ENCODE peak calls at places on chromosomes 5 and 9, in four cellular contexts. One of them, this sample, is unnamed.

GRCh38 chr5:12242960-12243888 is 339.0 kb upstream of the CTNND2 start:
- DNase-seq in spleen: no peak
- DNase-seq in body of pancreas: no peak
- DNase-seq in prostate gland: no peak
- DNase-seq in this sample: no peak

GRCh38 chr5:133285583-133286021 is 233.8 kb downstream of the HSPA4 start:
- DNase-seq in body of pancreas: peak; percentile 65
- DNase-seq in prostate gland: no peak
- DNase-seq in spleen: no peak
- DNase-seq in this sample: peak; percentile 15

GRCh38 chr5:13566903-13567339 is 377.6 kb downstream of the DNAH5 start:
- DNase-seq in spleen: no peak
- DNase-seq in prostate gland: no peak
- DNase-seq in body of pancreas: no peak
- DNase-seq in this sample: no peak

GRCh38 chr9:130196643-130197042 is 24.4 kb downstream of the NCS1 start:
- DNase-seq in spleen: no peak
- DNase-seq in body of pancreas: peak; percentile 68
- DNase-seq in prostate gland: no peak
- DNase-seq in this sample: no peak

GRCh38 chr5:126363658-126364057 is 59.6 kb upstream of the GRAMD2B start:
- DNase-seq in body of pancreas: no peak
- DNase-seq in prostate gland: no peak
- DNase-seq in spleen: no peak
- DNase-seq in this sample: no peak

GRCh38 chr5:42250-42649 is 49.7 kb upstream of the PLEKHG4B start:
- DNase-seq in prostate gland: no peak
- DNase-seq in spleen: no peak
- DNase-seq in body of pancreas: peak; percentile 48
- DNase-seq in this sample: no peak

GRCh38 chr5:124230456-124230855 is 516.0 kb downstream of the ZNF608 start:
- DNase-seq in spleen: no peak
- DNase-seq in prostate gland: no peak
- DNase-seq in body of pancreas: no peak
- DNase-seq in this sample: no peak

GRCh38 chr5:131987251-131987650 is 24.2 kb downstream of the ACSL6 start:
- DNase-seq in spleen: no peak
- DNase-seq in prostate gland: no peak
- DNase-seq in body of pancreas: no peak
- DNase-seq in this sample: no peak

GRCh38 chr5:172891716-172892421 is 57.8 kb downstream of the ERGIC1 start:
- DNase-seq in prostate gland: no peak
- DNase-seq in body of pancreas: peak; percentile 88
- DNase-seq in spleen: peak; percentile 86
- DNase-seq in this sample: peak; percentile 87

GRCh38 chr5:128927644-128928043 is 37.6 kb upstream of the SLC27A6 start:
- DNase-seq in spleen: no peak
- DNase-seq in body of pancreas: no peak
- DNase-seq in prostate gland: no peak
- DNase-seq in this sample: no peak

GRCh38 chr5:132138260-132138659 is 64.7 kb downstream of the CSF2 start:
- DNase-seq in body of pancreas: no peak
- DNase-seq in spleen: no peak
- DNase-seq in prostate gland: no peak
- DNase-seq in this sample: no peak

GRCh38 chr9:87701931-87702421 is 23.9 kb upstream of the CTSL start:
- DNase-seq in body of pancreas: no peak
- DNase-seq in spleen: no peak
- DNase-seq in prostate gland: no peak
- DNase-seq in this sample: no peak

GRCh38 chr5:133412661-133413060 is 199.7 kb downstream of the FSTL4 start:
- DNase-seq in body of pancreas: no peak
- DNase-seq in prostate gland: no peak
- DNase-seq in spleen: no peak
- DNase-seq in this sample: no peak

GRCh38 chr5:81142108-81142507 is 91.0 kb upstream of the CKMT2 start:
- DNase-seq in spleen: no peak
- DNase-seq in prostate gland: no peak
- DNase-seq in body of pancreas: no peak
- DNase-seq in this sample: no peak

GRCh38 chr5:3339798-3340115 is 255.9 kb upstream of the IRX1 start:
- DNase-seq in prostate gland: no peak
- DNase-seq in body of pancreas: no peak
- DNase-seq in spleen: peak; percentile 70
- DNase-seq in this sample: no peak

GRCh38 chr5:57128325-57128724 is 45.5 kb upstream of the GPBP1 start:
- DNase-seq in spleen: no peak
- DNase-seq in body of pancreas: peak; percentile 8
- DNase-seq in prostate gland: no peak
- DNase-seq in this sample: no peak

GRCh38 chr5:67182406-67182805 is 14.2 kb downstream of the CD180 start:
- DNase-seq in body of pancreas: peak; percentile 27
- DNase-seq in prostate gland: no peak
- DNase-seq in spleen: peak; percentile 73
- DNase-seq in this sample: no peak

DNA sequence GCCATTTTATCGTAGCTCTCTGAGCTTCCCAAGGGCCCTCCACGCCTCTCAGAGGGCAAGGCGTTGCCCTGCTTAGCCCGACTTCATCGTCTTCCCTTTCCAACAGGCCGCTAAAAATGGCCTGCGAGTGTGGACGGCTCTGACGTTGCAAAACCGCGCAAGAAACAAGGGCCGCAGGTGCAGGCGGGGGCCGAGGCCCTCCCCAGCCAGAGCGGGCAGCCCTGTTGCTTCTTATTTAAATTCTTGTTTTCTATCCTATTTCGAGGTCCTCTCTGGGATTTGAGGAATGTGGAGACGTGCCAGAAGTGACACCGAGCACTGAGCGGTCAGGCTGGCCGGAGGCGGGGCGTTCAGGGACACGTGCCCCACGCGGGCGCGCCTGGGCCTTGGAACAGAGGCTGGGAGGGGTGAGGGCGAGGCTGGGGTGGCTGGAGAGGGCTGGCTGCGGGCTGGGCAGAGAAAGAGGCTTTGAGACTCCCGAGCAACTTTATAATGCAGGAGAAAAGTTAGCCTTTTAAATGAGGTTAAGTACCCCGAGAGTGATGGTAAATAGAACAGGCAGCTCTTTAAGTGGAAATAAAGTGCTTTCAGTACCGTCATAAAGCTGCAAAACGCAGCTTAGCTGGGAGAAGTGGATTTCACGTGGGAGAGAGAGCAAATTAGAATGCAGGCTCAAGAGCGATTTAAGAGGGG is 243.6 kb downstream of the AUH start:
- DNase-seq in spleen: peak; percentile 89
- DNase-seq in prostate gland: peak; percentile 15
- DNase-seq in body of pancreas: peak; percentile 78
- DNase-seq in this sample: peak; percentile 93
- TF ChIP-seq POLR2A in spleen: no peak
- TF ChIP-seq POLR2A in prostate gland: no peak
- TF ChIP-seq POLR2A in body of pancreas: no peak
- TF ChIP-seq POLR2A in this sample: no peak

GRCh38 chr9:11646831-11647230 is 1034.0 kb upstream of the PTPRD start:
- DNase-seq in prostate gland: no peak
- DNase-seq in spleen: no peak
- DNase-seq in body of pancreas: no peak
- DNase-seq in this sample: no peak
- H3K9me3 ChIP-seq in prostate gland: no peaks in the 10 kb centered on the region
- H3K9me3 ChIP-seq in spleen: no peaks in the 10 kb centered on the region
- H3K9me3 ChIP-seq in body of pancreas: no peaks in the 10 kb centered on the region
- H3K9me3 ChIP-seq in this sample: no peaks in the 10 kb centered on the region

GRCh38 chr5:107571621-107572489 is 98.9 kb downstream of the EFNA5 start:
- DNase-seq in prostate gland: peak; percentile 97
- DNase-seq in body of pancreas: peak; percentile 97
- DNase-seq in spleen: peak; percentile 96
- DNase-seq in this sample: peak; percentile 98
- H3K27ac ChIP-seq in prostate gland: peak overlapping the region; percentile 70
- H3K27ac ChIP-seq in body of pancreas: peak overlapping the region; percentile 7
- H3K27ac ChIP-seq in spleen: peak overlapping the region; percentile 68
- H3K27ac ChIP-seq in this sample: no peak overlapping the region

DNA sequence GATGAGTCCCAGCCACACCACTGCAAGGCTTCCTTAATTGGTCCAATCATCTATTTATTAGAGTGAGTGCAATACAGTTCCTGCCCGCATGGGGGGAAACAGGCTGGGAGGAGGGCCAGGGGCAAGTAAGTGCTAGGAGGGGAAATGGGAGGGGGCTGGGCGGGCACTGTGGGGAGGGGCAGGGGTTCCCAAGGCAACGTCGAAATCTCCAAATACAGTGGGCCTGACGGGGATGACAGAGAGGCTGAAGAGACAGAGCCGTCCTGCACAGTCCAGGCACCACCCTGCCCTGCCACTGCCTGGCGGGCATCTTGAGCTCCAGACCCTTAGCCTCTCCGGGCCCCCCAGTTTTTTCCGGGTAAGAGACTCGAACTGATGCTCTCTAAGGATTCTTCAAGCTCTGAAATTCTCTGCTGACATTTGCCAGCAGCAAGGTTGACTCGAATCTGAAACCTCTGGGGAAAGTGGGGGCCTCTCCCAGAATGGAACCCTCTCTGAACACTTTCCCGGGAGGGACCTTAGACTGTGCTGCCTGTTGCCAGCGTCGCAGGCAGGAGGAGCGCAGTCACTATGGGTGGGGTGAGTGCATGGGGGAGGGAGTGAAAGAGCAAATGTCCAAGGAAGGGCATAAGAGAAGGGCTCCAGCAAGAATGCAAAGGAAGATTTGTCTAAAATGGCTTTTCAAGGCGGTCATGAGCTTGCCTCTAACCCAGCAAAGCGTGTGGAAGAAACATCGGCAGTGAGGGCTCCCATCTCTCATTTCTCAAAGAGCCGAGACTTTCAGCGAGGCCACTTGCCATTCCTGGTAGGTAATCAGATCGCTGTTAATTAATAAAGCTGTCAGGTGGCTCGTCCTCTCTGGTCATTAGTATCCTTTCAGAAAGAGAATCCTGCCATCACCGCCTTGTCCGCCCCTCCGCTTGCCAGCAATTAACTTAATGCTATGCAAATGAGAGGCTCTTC is 98.9 kb downstream of the GTF3C4 start:
- DNase-seq in spleen: peak; percentile 83
- DNase-seq in prostate gland: peak; percentile 14
- DNase-seq in body of pancreas: peak; percentile 70
- DNase-seq in this sample: peak; percentile 53
- TF ChIP-seq POLR2A in spleen: no peak
- TF ChIP-seq POLR2A in prostate gland: no peak
- TF ChIP-seq POLR2A in body of pancreas: no peak
- TF ChIP-seq POLR2A in this sample: no peak

GRCh38 chr5:176855598-176855997 is 43.5 kb downstream of the HK3 start:
- DNase-seq in spleen: no peak
- DNase-seq in prostate gland: no peak
- DNase-seq in body of pancreas: no peak
- DNase-seq in this sample: no peak
- H3K9me3 ChIP-seq in spleen: no peaks in the 10 kb centered on the region
- H3K9me3 ChIP-seq in prostate gland: no peaks in the 10 kb centered on the region
- H3K9me3 ChIP-seq in body of pancreas: no peaks in the 10 kb centered on the region
- H3K9me3 ChIP-seq in this sample: no peaks in the 10 kb centered on the region

DNA sequence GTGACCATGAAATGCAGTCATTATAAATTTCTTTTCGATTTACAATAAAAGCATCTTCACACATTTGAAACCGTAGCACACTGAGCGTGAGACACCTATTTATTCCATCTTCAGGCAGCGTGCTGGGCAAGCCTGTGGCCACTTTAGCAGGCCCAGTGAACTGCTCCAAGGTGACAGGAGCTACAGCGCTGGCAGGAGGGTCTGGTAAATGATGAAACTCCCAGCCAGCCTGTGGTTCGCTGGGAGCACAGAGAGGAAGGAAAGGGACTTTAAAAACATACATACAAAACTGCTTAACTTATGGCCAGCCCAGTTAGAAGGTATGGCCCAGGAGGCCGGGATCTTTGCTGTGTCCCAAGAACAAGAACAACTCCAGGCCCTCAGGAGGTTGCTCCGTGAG is 5.1 kb downstream of the RAPGEF1 start:
- DNase-seq in spleen: peak; percentile 60
- DNase-seq in prostate gland: no peak
- DNase-seq in body of pancreas: no peak
- DNase-seq in this sample: no peak
- H3K27ac ChIP-seq in spleen: peak overlapping the region; percentile 98
- H3K27ac ChIP-seq in prostate gland: no peak overlapping the region
- H3K27ac ChIP-seq in body of pancreas: no peak overlapping the region
- H3K27ac ChIP-seq in this sample: peak overlapping the region; percentile 91

GRCh38 chr9:35790385-35791291 is 753 bp upstream of the NPR2 start:
- DNase-seq in body of pancreas: peak; percentile 71
- DNase-seq in spleen: no peak
- DNase-seq in prostate gland: peak; percentile 74
- DNase-seq in this sample: peak; percentile 71
- TF ChIP-seq POLR2A in body of pancreas: no peak
- TF ChIP-seq POLR2A in spleen: no peak
- TF ChIP-seq POLR2A in prostate gland: no peak
- TF ChIP-seq POLR2A in this sample: no peak

GRCh38 chr5:179287631-179288030 is 57.6 kb downstream of the ADAMTS2 start:
- DNase-seq in spleen: peak; percentile 77
- DNase-seq in body of pancreas: no peak
- DNase-seq in prostate gland: no peak
- DNase-seq in this sample: no peak
- H3K9me3 ChIP-seq in spleen: no peaks in the 10 kb centered on the region
- H3K9me3 ChIP-seq in body of pancreas: no peaks in the 10 kb centered on the region
- H3K9me3 ChIP-seq in prostate gland: no peaks in the 10 kb centered on the region
- H3K9me3 ChIP-seq in this sample: no peaks in the 10 kb centered on the region

DNA sequence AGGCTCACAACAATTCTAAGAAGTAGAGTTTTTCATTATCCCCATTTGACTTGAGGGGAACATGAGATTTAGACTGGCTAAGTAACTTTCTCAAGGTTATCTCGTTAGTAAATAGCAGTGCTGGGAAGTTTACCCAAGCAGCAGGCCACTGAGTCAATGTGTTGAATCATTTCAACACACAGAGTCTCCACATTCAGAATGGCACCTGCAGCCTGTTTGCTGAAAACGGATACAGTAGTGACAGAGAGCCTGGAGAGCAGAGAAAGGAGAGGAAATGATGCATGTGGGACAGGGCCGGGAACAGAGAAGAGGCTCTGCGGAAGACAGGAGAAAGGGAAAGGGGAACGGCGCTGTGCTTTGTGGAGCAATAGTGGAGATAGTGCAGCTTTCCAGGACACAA is 33.5 kb upstream of the ZSWIM6 start:
- DNase-seq in body of pancreas: peak; percentile 67
- DNase-seq in spleen: no peak
- DNase-seq in prostate gland: no peak
- DNase-seq in this sample: peak; percentile 18
- H3K27ac ChIP-seq in body of pancreas: peak overlapping the region; percentile 67
- H3K27ac ChIP-seq in spleen: no peak overlapping the region
- H3K27ac ChIP-seq in prostate gland: peak overlapping the region; percentile 30
- H3K27ac ChIP-seq in this sample: no peak overlapping the region